ENCODE peak calls at places on chromosome 18, in four cellular contexts. X is ELF-1; P is activated naive CD4-positive, alpha-beta T cell treated with anti-CD3 and anti-CD28 coated beads, Interleukin-2, amount 10 ng/mL, durations not matched to agents 7 days and 5 days; N is NCI-H1694. U is an unnamed sample.

GRCh38 chr18:9596257-9596656 is 18.1 kb downstream of the PPP4R1 start:
- DNase-seq in X (no peak), P (no peak), N (no peak), U (no peak)

GRCh38 chr18:47791461-47791860 is 139.0 kb downstream of the SMAD2 start:
- DNase-seq in X (no peak), P (no peak), N (no peak), U (no peak)

GRCh38 chr18:50268022-50268747 is 1.9 kb upstream of the CFAP53 start:
- DNase-seq in X (peak; percentile 92), P (peak; percentile 84), N (no peak), U (no peak)

GRCh38 chr18:36829362-36830140 is 624 bp downstream of the KIAA1328 start:
- DNase-seq in X (no peak), P (no peak), N (no peak), U (no peak)

GRCh38 chr18:78049281-78049680 is 799.6 kb downstream of the GALR1 start:
- DNase-seq in X (no peak), P (no peak), N (no peak), U (no peak)

GRCh38 chr18:59547691-59548182 is 149.5 kb downstream of the CCBE1 start:
- DNase-seq in X (no peak), P (no peak), N (no peak), U (no peak)

GRCh38 chr18:7754725-7755181 is 187.6 kb downstream of the PTPRM start:
- DNase-seq in X (peak; percentile 40), P (no peak), N (no peak), U (no peak)

GRCh38 chr18:79682896-79683625 is 3.5 kb downstream of the CTDP1 start:
- DNase-seq in X (no peak), P (peak; percentile 42), N (no peak), U (no peak)

GRCh38 chr18:35564795-35565453 is 16.6 kb upstream of the GALNT1 start:
- DNase-seq in X (no peak), P (no peak), N (no peak), U (no peak)

GRCh38 chr18:37450434-37451133 is 115.0 kb downstream of the CELF4 start:
- DNase-seq in X (peak; percentile 96), P (no peak), N (peak; percentile 31), U (peak; percentile 85)

U was measured in NCI-H1417 treated with DMSO at 0.1 percent for 48 hours.